ENCODE peak calls at places on chromosomes 13 and 19, in six cellular contexts. One of them, this sample, is unnamed.
A peak's percentile ranks its signal among the peaks of the same experiment; 100 is the strongest.

GRCh38 chr13:35833031-35833430 is 298.2 kb downstream of the DCLK1 start:
- DNase-seq in GM12878: no peak
- DNase-seq in K562: no peak
- DNase-seq in SK-N-SH: no peak
- DNase-seq in H1: no peak
- DNase-seq in HCT116: no peak
- DNase-seq in this sample: no peak

GRCh38 chr19:16957151-16957662 is 68.4 kb downstream of the F2RL3 start:
- DNase-seq in GM12878: no peak
- DNase-seq in K562: no peak
- DNase-seq in SK-N-SH: no peak
- DNase-seq in H1: no peak
- DNase-seq in HCT116: no peak
- DNase-seq in this sample: no peak

GRCh38 chr19:38766276-38767047 is 6.9 kb downstream of the LGALS7 start:
- DNase-seq in GM12878: no peak
- DNase-seq in K562: no peak
- DNase-seq in SK-N-SH: no peak
- DNase-seq in H1: no peak
- DNase-seq in HCT116: no peak
- DNase-seq in this sample: no peak

GRCh38 chr19:5436948-5437306 is 18.3 kb upstream of the ZNRF4 start:
- DNase-seq in GM12878: no peak
- DNase-seq in K562: no peak
- DNase-seq in SK-N-SH: no peak
- DNase-seq in H1: no peak
- DNase-seq in HCT116: no peak
- DNase-seq in this sample: no peak

GRCh38 chr19:58586131-58586765 is 13.1 kb upstream of the MZF1 start:
- DNase-seq in GM12878: no peak
- DNase-seq in K562: peak; percentile 18
- DNase-seq in SK-N-SH: no peak
- DNase-seq in H1: no peak
- DNase-seq in HCT116: no peak
- DNase-seq in this sample: no peak

GRCh38 chr13:77040076-77040475 is 13.1 kb upstream of the FBXL3 start:
- DNase-seq in GM12878: no peak
- DNase-seq in K562: no peak
- DNase-seq in SK-N-SH: no peak
- DNase-seq in H1: no peak
- DNase-seq in HCT116: no peak
- DNase-seq in this sample: no peak

GRCh38 chr13:109156181-109156935 is 526.9 kb downstream of the MYO16 start:
- DNase-seq in GM12878: no peak
- DNase-seq in K562: no peak
- DNase-seq in SK-N-SH: no peak
- DNase-seq in H1: no peak
- DNase-seq in HCT116: no peak
- DNase-seq in this sample: no peak

GRCh38 chr13:37442996-37443395 is 155.6 kb downstream of the POSTN start:
- DNase-seq in GM12878: no peak
- DNase-seq in K562: no peak
- DNase-seq in SK-N-SH: no peak
- DNase-seq in H1: no peak
- DNase-seq in HCT116: no peak
- DNase-seq in this sample: no peak

GRCh38 chr13:79901336-79901735 is 420.4 kb downstream of the NDFIP2 start:
- DNase-seq in GM12878: no peak
- DNase-seq in K562: no peak
- DNase-seq in SK-N-SH: no peak
- DNase-seq in H1: no peak
- DNase-seq in HCT116: no peak
- DNase-seq in this sample: no peak

GRCh38 chr19:10419646-10420443 is 493 bp upstream of the PDE4A start:
- DNase-seq in GM12878: no peak
- DNase-seq in K562: peak; percentile 91
- DNase-seq in SK-N-SH: peak; percentile 62
- DNase-seq in H1: peak; percentile 94
- DNase-seq in HCT116: peak; percentile 84
- DNase-seq in this sample: peak; percentile 95

GRCh38 chr19:45476349-45476717 is 8.5 kb downstream of the FOSB start:
- DNase-seq in GM12878: no peak
- DNase-seq in K562: no peak
- DNase-seq in SK-N-SH: no peak
- DNase-seq in H1: no peak
- DNase-seq in HCT116: no peak
- DNase-seq in this sample: no peak

GRCh38 chr19:29247912-29248311 is 35.0 kb upstream of the UQCRFS1 start:
- DNase-seq in GM12878: no peak
- DNase-seq in K562: peak; percentile 19
- DNase-seq in SK-N-SH: no peak
- DNase-seq in H1: no peak
- DNase-seq in HCT116: no peak
- DNase-seq in this sample: no peak

GRCh38 chr19:53246498-53246897 is 8.2 kb downstream of the ZNF677 start:
- DNase-seq in GM12878: peak; percentile 5
- DNase-seq in K562: no peak
- DNase-seq in SK-N-SH: no peak
- DNase-seq in H1: no peak
- DNase-seq in HCT116: no peak
- DNase-seq in this sample: no peak

DNA sequence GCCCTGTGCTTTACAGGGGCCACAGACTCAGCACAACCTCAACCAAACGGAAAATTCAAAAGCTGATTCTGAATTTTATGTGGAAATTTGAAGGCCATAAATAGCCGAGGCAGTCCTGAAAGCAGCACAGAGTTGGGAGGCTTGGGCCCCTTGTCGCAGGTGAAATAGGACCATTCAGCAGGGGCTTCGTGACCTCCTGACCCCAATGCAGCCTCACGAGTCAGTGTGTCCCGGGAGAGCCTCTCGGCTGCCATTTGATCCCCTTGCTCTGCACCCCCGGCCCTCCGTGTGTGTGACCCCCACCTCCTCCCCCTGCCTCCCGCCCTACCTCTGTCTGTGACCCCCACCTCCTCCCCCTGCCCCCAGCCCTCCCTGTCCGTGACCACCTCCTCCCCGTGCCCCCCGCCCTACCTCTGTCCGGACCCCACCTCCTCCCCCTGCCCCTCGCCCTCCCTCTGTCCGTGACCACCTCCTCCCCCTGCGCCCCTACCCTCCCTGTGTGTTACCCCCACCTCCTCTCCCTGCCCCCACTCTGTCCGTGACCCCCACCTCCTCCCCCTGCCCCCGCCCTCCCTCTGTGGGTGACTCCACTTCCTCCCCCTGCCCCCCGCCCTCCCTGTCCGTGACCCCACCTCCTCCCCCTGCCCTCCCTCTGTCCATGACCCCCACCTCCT is 41.7 kb upstream of the TFDP1 start:
- DNase-seq in GM12878: no peak
- DNase-seq in K562: no peak
- DNase-seq in SK-N-SH: no peak
- DNase-seq in H1: no peak
- DNase-seq in HCT116: no peak
- DNase-seq in this sample: no peak
- TF ChIP-seq YY1 in GM12878: no peak
- TF ChIP-seq YY1 in K562: no peak
- TF ChIP-seq YY1 in SK-N-SH: no peak
- TF ChIP-seq YY1 in H1: no peak
- TF ChIP-seq YY1 in HCT116: no peak
- TF ChIP-seq YY1 in this sample: no peak

GRCh38 chr19:35908977-35909683 is 1.0 kb upstream of the TYROBP start:
- DNase-seq in GM12878: no peak
- DNase-seq in K562: peak; percentile 39
- DNase-seq in SK-N-SH: no peak
- DNase-seq in H1: no peak
- DNase-seq in HCT116: no peak
- DNase-seq in this sample: no peak
- H3K9ac ChIP-seq in GM12878: peak overlapping the region; percentile 67
- H3K9ac ChIP-seq in K562: peak overlapping the region; percentile 85
- H3K9ac ChIP-seq in SK-N-SH: no peak overlapping the region
- H3K9ac ChIP-seq in H1: no peak overlapping the region
- H3K9ac ChIP-seq in HCT116: no peak overlapping the region
- H3K9ac ChIP-seq in this sample: no peak overlapping the region

DNA sequence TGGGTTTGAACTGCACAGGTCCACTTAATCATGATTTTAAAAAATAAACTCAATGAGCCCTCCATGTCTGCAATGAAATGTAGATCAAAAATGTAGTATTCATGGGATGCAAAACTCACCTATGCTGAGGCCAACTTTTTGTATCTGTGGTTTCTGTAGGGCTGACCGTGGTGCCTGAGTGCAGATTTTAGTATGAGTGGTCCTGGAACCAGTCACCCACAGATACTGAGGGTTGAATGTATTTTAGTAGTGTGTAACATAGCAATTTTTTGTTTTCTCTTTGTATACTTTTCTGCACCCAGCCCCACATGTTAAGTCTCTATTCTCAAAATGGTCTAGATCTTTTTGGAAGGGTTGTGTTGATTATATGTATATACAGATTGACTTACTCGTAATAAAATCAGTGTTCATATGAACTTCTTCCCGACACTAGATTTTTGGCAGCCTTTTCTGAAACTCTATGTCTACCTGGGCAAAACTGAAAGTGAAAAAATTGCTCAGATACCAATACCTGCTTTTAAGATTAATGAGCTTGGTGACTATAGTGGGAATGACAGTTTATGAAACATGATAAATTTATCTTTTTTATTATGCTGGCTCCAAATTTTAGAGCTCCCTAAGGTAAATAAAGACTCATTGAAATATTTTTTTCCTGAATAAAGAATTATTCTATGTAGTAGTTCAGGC is 51.6 kb downstream of the DNAJC15 start:
- DNase-seq in GM12878: no peak
- DNase-seq in K562: no peak
- DNase-seq in SK-N-SH: no peak
- DNase-seq in H1: no peak
- DNase-seq in HCT116: no peak
- DNase-seq in this sample: no peak
- TF ChIP-seq YY1 in GM12878: no peak
- TF ChIP-seq YY1 in K562: no peak
- TF ChIP-seq YY1 in SK-N-SH: no peak
- TF ChIP-seq YY1 in H1: no peak
- TF ChIP-seq YY1 in HCT116: no peak
- TF ChIP-seq YY1 in this sample: no peak

DNA sequence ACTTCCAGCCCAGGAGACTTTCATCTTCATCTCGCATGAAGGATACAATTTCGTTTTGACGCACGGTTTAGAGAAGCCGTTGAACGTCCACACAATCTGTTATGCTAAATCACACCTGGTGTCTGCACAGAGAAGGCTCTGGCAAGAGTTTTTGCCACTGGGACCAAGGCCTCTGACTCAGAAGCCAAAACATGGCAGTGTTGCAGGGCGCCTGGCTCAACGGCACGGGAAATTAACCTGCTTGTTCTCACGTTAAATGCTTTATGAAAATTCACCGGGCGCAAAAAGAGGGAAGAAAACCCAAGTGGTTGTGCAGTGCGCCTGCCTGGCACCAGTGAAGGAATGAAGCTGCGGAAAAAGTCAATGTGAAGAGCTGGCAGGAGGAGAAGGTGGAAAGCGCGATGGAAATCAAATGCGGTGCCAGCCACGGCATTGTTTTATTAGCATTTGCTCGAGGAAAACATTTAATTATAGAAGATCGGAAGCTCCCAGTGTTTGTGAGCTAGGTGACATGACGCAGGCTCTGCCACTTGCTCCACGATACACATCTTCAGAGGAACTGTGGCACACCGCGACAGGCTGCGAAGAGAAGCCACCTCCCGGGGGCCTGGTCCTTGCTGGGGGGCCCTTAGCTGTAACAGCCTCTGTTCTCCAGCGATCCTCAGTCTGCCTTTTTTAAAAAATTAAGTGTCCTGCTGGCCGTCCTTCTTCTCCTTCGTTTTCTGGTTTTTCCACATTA is 126.3 kb downstream of the ZIC5 start:
- DNase-seq in GM12878: no peak
- DNase-seq in K562: no peak
- DNase-seq in SK-N-SH: no peak
- DNase-seq in H1: no peak
- DNase-seq in HCT116: no peak
- DNase-seq in this sample: no peak
- H3K9ac ChIP-seq in GM12878: no peak overlapping the region
- H3K9ac ChIP-seq in K562: no peak overlapping the region
- H3K9ac ChIP-seq in SK-N-SH: no peak overlapping the region
- H3K9ac ChIP-seq in H1: no peak overlapping the region
- H3K9ac ChIP-seq in HCT116: no peak overlapping the region
- H3K9ac ChIP-seq in this sample: no peak overlapping the region

DNA sequence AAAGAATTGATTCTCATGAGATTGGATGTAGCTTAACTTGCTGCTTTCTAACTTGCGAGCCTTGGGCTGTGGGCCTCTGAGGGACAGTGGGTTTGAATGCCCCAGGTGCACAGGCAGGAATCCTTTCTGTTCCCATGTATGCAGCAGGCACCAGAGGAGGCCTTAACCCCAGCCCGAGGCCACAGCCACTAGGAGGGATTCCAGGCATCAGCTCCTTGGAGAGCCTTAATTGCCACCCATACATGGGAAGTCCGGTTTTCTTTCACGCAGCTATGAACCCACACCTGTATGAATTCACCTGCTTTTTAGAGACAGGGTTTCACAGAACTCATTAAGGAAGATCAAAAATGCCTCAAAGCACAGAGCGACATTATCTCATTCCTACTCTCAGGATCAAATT is 117.9 kb downstream of the CRYL1 start:
- DNase-seq in GM12878: no peak
- DNase-seq in K562: no peak
- DNase-seq in SK-N-SH: no peak
- DNase-seq in H1: no peak
- DNase-seq in HCT116: no peak
- DNase-seq in this sample: no peak
- TF ChIP-seq YY1 in GM12878: no peak
- TF ChIP-seq YY1 in K562: no peak
- TF ChIP-seq YY1 in SK-N-SH: no peak
- TF ChIP-seq YY1 in H1: no peak
- TF ChIP-seq YY1 in HCT116: no peak
- TF ChIP-seq YY1 in this sample: no peak

This sample was measured in NT2/D1.